ENCODE peak calls at places on chromosomes 13 and 19, in five cellular contexts. M, B, P, T and R are unnamed samples.
A peak's percentile ranks its signal among the peaks of the same experiment; 100 is the strongest.

GRCh38 chr19:46944123-46944718 is 75.4 kb upstream of the NPAS1 start:
- DNase-seq in P (no peak), T (no peak), M (no peak), B (no peak), R (no peak)

GRCh38 chr19:41480336-41480735 is 37.4 kb downstream of the ERICH4 start:
- DNase-seq in M (no peak), B (no peak), P (no peak), T (no peak), R (no peak)

GRCh38 chr13:97000295-97000925 is 6.1 kb upstream of the OXGR1 start:
- DNase-seq in B (peak; percentile 28), M (no peak), P (no peak), T (no peak), R (no peak)

GRCh38 chr13:73262862-73263627 is 204.2 kb downstream of the KLF5 start:
- DNase-seq in P (no peak), M (no peak), T (no peak), B (no peak), R (no peak)

GRCh38 chr19:39676004-39676403 is 20.3 kb downstream of the LGALS16 start:
- DNase-seq in P (no peak), B (no peak), T (no peak), M (no peak), R (no peak)

GRCh38 chr13:48490241-48490640 is 42.6 kb downstream of the RCBTB2 start:
- DNase-seq in B (no peak), T (no peak), M (no peak), P (no peak), R (no peak)

GRCh38 chr19:1811942-1812425 is at the start of gene ATP8B3:
- DNase-seq in P (no peak), B (no peak), M (no peak), T (no peak), R (peak; percentile 100)

GRCh38 chr13:100529666-100530065 is 58.9 kb downstream of the GGACT start:
- DNase-seq in T (no peak), M (no peak), B (no peak), P (no peak), R (no peak)

GRCh38 chr13:25752957-25753540 is 298.8 kb downstream of the SHISA2 start:
- DNase-seq in M (no peak), B (peak; percentile 74), T (no peak), P (peak; percentile 94), R (peak; percentile 38)

GRCh38 chr13:59337070-59337469 is 826.7 kb downstream of the DIAPH3 start:
- DNase-seq in P (no peak), M (no peak), T (no peak), B (no peak), R (no peak)

GRCh38 chr19:29171525-29171924 is 41.4 kb downstream of the UQCRFS1 start:
- DNase-seq in M (no peak), B (no peak), P (no peak), T (no peak), R (no peak)

GRCh38 chr13:100722517-100722916 is 47.9 kb upstream of the TMTC4 start:
- DNase-seq in P (no peak), M (no peak), B (no peak), T (no peak), R (no peak)

GRCh38 chr19:15438577-15438976 is 11.2 kb downstream of the WIZ start:
- DNase-seq in T (no peak), M (no peak), P (no peak), B (no peak), R (no peak)

GRCh38 chr13:51585696-51586095 is 1.4 kb downstream of the WDFY2 start:
- DNase-seq in B (peak; percentile 74), T (no peak), P (peak; percentile 45), M (no peak), R (no peak)

GRCh38 chr19:43124360-43124759 is 41.9 kb upstream of the PSG2 start:
- DNase-seq in B (peak; percentile 15), P (no peak), M (no peak), T (no peak), R (no peak)

GRCh38 chr13:38954291-38954690 is 36.3 kb downstream of the STOML3 start:
- DNase-seq in M (no peak), T (no peak), B (peak; percentile 1), P (no peak), R (no peak)

GRCh38 chr13:56314755-56315154 is 826.0 kb upstream of the PRR20A start:
- DNase-seq in B (no peak), M (no peak), T (no peak), P (no peak), R (no peak)

GRCh38 chr13:76000131-76000530 is 364.0 kb downstream of the LMO7 start:
- DNase-seq in B (no peak), P (no peak), T (no peak), M (no peak), R (no peak)